ENCODE peak calls at places on chromosomes 2 and 18, in seven cellular contexts. One of them, this sample, is unnamed.

GRCh38 chr2:197108758-197109157 is 182.3 kb upstream of the PGAP1 start:
- DNase-seq in K562: no peak
- DNase-seq in heart right ventricle: peak; percentile 83
- DNase-seq in AG04450: no peak
- DNase-seq in AG09319: peak; percentile 44
- DNase-seq in left ventricle myocardium inferior: peak; percentile 82
- DNase-seq in H9: no peak
- DNase-seq in this sample: no peak

GRCh38 chr2:8324164-8324848 is 357.6 kb upstream of the ID2 start:
- DNase-seq in AG04450: peak; percentile 18
- DNase-seq in left ventricle myocardium inferior: no peak
- DNase-seq in AG09319: no peak
- DNase-seq in heart right ventricle: no peak
- DNase-seq in H9: no peak
- DNase-seq in K562: peak; percentile 43
- DNase-seq in this sample: no peak

GRCh38 chr2:133393881-133394280 is 174.4 kb downstream of the NCKAP5 start:
- DNase-seq in K562: no peak
- DNase-seq in H9: no peak
- DNase-seq in heart right ventricle: no peak
- DNase-seq in AG04450: no peak
- DNase-seq in left ventricle myocardium inferior: no peak
- DNase-seq in AG09319: no peak
- DNase-seq in this sample: no peak

GRCh38 chr2:201980389-201980821 is 53.2 kb upstream of the FZD7 start:
- DNase-seq in H9: no peak
- DNase-seq in left ventricle myocardium inferior: no peak
- DNase-seq in heart right ventricle: no peak
- DNase-seq in AG04450: no peak
- DNase-seq in K562: no peak
- DNase-seq in AG09319: no peak
- DNase-seq in this sample: no peak

GRCh38 chr2:171923206-171923605 is 945 bp downstream of the HAT1 start:
- DNase-seq in heart right ventricle: no peak
- DNase-seq in H9: no peak
- DNase-seq in left ventricle myocardium inferior: no peak
- DNase-seq in AG09319: no peak
- DNase-seq in AG04450: no peak
- DNase-seq in K562: no peak
- DNase-seq in this sample: no peak

GRCh38 chr18:3603460-3604259 is 153.7 kb downstream of the TGIF1 start:
- DNase-seq in K562: peak; percentile 41
- DNase-seq in heart right ventricle: no peak
- DNase-seq in left ventricle myocardium inferior: no peak
- DNase-seq in AG04450: peak; percentile 91
- DNase-seq in AG09319: peak; percentile 97
- DNase-seq in H9: peak; percentile 82
- DNase-seq in this sample: peak; percentile 93

GRCh38 chr2:36235426-36235825 is 120.2 kb upstream of the CRIM1 start:
- DNase-seq in AG09319: no peak
- DNase-seq in heart right ventricle: no peak
- DNase-seq in AG04450: no peak
- DNase-seq in H9: no peak
- DNase-seq in K562: no peak
- DNase-seq in left ventricle myocardium inferior: no peak
- DNase-seq in this sample: no peak

GRCh38 chr2:119234021-119235019 is 10.7 kb downstream of the STEAP3 start:
- DNase-seq in AG09319: no peak
- DNase-seq in K562: peak; percentile 45
- DNase-seq in AG04450: no peak
- DNase-seq in left ventricle myocardium inferior: no peak
- DNase-seq in heart right ventricle: no peak
- DNase-seq in H9: peak; percentile 73
- DNase-seq in this sample: no peak

GRCh38 chr2:129732630-129733026 is 246.8 kb upstream of the RAB6C start:
- DNase-seq in left ventricle myocardium inferior: no peak
- DNase-seq in H9: no peak
- DNase-seq in heart right ventricle: no peak
- DNase-seq in K562: no peak
- DNase-seq in AG04450: no peak
- DNase-seq in AG09319: no peak
- DNase-seq in this sample: no peak

GRCh38 chr2:228731517-228731916 is 539.6 kb downstream of the PID1 start:
- DNase-seq in heart right ventricle: no peak
- DNase-seq in AG04450: peak; percentile 8
- DNase-seq in AG09319: peak; percentile 12
- DNase-seq in left ventricle myocardium inferior: no peak
- DNase-seq in H9: no peak
- DNase-seq in K562: no peak
- DNase-seq in this sample: peak; percentile 35

GRCh38 chr2:15700610-15701325 is 109.1 kb downstream of the DDX1 start:
- DNase-seq in heart right ventricle: no peak
- DNase-seq in left ventricle myocardium inferior: no peak
- DNase-seq in AG09319: no peak
- DNase-seq in AG04450: no peak
- DNase-seq in H9: no peak
- DNase-seq in K562: no peak
- DNase-seq in this sample: no peak

GRCh38 chr18:67980241-67980640 is 463.7 kb upstream of the DSEL start:
- DNase-seq in heart right ventricle: no peak
- DNase-seq in AG04450: no peak
- DNase-seq in H9: no peak
- DNase-seq in AG09319: no peak
- DNase-seq in left ventricle myocardium inferior: no peak
- DNase-seq in K562: no peak
- DNase-seq in this sample: no peak

GRCh38 chr18:49339146-49339545 is 121.3 kb downstream of the DYM start:
- DNase-seq in AG09319: no peak
- DNase-seq in AG04450: no peak
- DNase-seq in left ventricle myocardium inferior: no peak
- DNase-seq in K562: no peak
- DNase-seq in heart right ventricle: no peak
- DNase-seq in H9: no peak
- DNase-seq in this sample: no peak

GRCh38 chr2:55618025-55618648 is 715 bp upstream of the PPP4R3B start:
- DNase-seq in K562: no peak
- DNase-seq in heart right ventricle: peak; percentile 7
- DNase-seq in AG04450: no peak
- DNase-seq in H9: no peak
- DNase-seq in left ventricle myocardium inferior: no peak
- DNase-seq in AG09319: no peak
- DNase-seq in this sample: no peak

GRCh38 chr18:8889479-8889878 is 184.1 kb downstream of the MTCL1 start:
- DNase-seq in AG09319: no peak
- DNase-seq in AG04450: no peak
- DNase-seq in H9: no peak
- DNase-seq in left ventricle myocardium inferior: no peak
- DNase-seq in K562: no peak
- DNase-seq in heart right ventricle: no peak
- DNase-seq in this sample: no peak

GRCh38 chr2:108541451-108541850 is 7.2 kb downstream of the LIMS1 start:
- DNase-seq in AG04450: no peak
- DNase-seq in left ventricle myocardium inferior: no peak
- DNase-seq in H9: no peak
- DNase-seq in heart right ventricle: no peak
- DNase-seq in K562: no peak
- DNase-seq in AG09319: no peak
- DNase-seq in this sample: no peak

DNA sequence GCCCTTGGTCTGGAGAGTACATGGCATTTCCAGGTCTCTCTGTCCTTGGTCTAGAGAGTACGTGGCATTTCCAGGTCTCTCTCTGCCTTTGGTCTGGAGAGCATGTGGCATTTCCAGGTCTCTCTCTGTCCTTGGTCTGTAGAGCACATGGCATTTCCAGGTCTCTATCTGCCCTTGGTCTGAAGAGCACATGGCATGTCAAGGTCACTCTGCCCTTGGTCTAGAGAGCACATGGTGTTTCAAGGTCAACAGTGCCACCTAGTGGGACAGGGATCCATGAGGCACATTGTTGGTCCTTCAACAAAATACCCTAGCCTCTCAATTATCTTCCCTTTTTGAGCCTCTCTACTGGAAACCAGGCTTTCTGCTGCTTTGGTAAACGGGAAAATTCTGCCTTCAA is 250.2 kb downstream of the OTX1 start:
- DNase-seq in H9: no peak
- DNase-seq in heart right ventricle: no peak
- DNase-seq in left ventricle myocardium inferior: no peak
- DNase-seq in AG09319: no peak
- DNase-seq in AG04450: no peak
- DNase-seq in K562: peak; percentile 12
- DNase-seq in this sample: no peak
- TF ChIP-seq CTCF in H9: peak; percentile 46
- TF ChIP-seq CTCF in heart right ventricle: no peak
- TF ChIP-seq CTCF in left ventricle myocardium inferior: no peak
- TF ChIP-seq CTCF in AG09319: no peak
- TF ChIP-seq CTCF in AG04450: no peak
- TF ChIP-seq CTCF in K562: peak; percentile 26
- TF ChIP-seq CTCF in this sample: peak; percentile 10

GRCh38 chr18:1559563-1559962 is 654.9 kb downstream of the ADCYAP1 start:
- DNase-seq in left ventricle myocardium inferior: no peak
- DNase-seq in K562: no peak
- DNase-seq in AG09319: no peak
- DNase-seq in heart right ventricle: no peak
- DNase-seq in AG04450: no peak
- DNase-seq in H9: peak; percentile 40
- DNase-seq in this sample: no peak
- TF ChIP-seq CTCF in left ventricle myocardium inferior: no peak
- TF ChIP-seq CTCF in K562: no peak
- TF ChIP-seq CTCF in AG09319: no peak
- TF ChIP-seq CTCF in heart right ventricle: no peak
- TF ChIP-seq CTCF in AG04450: no peak
- TF ChIP-seq CTCF in H9: peak; percentile 32
- TF ChIP-seq CTCF in this sample: no peak

GRCh38 chr2:238132463-238133450 is 5.7 kb upstream of the KLHL30 start:
- DNase-seq in left ventricle myocardium inferior: peak; percentile 7
- DNase-seq in AG04450: no peak
- DNase-seq in H9: no peak
- DNase-seq in heart right ventricle: no peak
- DNase-seq in K562: no peak
- DNase-seq in AG09319: no peak
- DNase-seq in this sample: no peak

GRCh38 chr2:238134393-238134785 is 4.1 kb upstream of the KLHL30 start:
- DNase-seq in K562: no peak
- DNase-seq in AG04450: no peak
- DNase-seq in AG09319: no peak
- DNase-seq in H9: no peak
- DNase-seq in heart right ventricle: no peak
- DNase-seq in left ventricle myocardium inferior: peak; percentile 4
- DNase-seq in this sample: no peak

GRCh38 chr2:238131761-238132462 is 6.6 kb upstream of the KLHL30 start:
- DNase-seq in left ventricle myocardium inferior: peak; percentile 11
- DNase-seq in AG09319: no peak
- DNase-seq in heart right ventricle: no peak
- DNase-seq in AG04450: no peak
- DNase-seq in H9: no peak
- DNase-seq in K562: no peak
- DNase-seq in this sample: no peak

GRCh38 chr2:238135601-238136150 is 2.8 kb upstream of the KLHL30 start:
- DNase-seq in heart right ventricle: no peak
- DNase-seq in left ventricle myocardium inferior: no peak
- DNase-seq in H9: no peak
- DNase-seq in K562: no peak
- DNase-seq in AG09319: no peak
- DNase-seq in AG04450: no peak
- DNase-seq in this sample: no peak

GRCh38 chr2:238133499-238134392 is 4.7 kb upstream of the KLHL30 start:
- DNase-seq in AG09319: no peak
- DNase-seq in left ventricle myocardium inferior: peak; percentile 10
- DNase-seq in heart right ventricle: no peak
- DNase-seq in H9: no peak
- DNase-seq in K562: no peak
- DNase-seq in AG04450: no peak
- DNase-seq in this sample: no peak
- TF ChIP-seq CTCF in AG09319: no peak
- TF ChIP-seq CTCF in left ventricle myocardium inferior: no peak
- TF ChIP-seq CTCF in heart right ventricle: no peak
- TF ChIP-seq CTCF in H9: peak; percentile 36
- TF ChIP-seq CTCF in K562: no peak
- TF ChIP-seq CTCF in AG04450: no peak
- TF ChIP-seq CTCF in this sample: no peak

DNA sequence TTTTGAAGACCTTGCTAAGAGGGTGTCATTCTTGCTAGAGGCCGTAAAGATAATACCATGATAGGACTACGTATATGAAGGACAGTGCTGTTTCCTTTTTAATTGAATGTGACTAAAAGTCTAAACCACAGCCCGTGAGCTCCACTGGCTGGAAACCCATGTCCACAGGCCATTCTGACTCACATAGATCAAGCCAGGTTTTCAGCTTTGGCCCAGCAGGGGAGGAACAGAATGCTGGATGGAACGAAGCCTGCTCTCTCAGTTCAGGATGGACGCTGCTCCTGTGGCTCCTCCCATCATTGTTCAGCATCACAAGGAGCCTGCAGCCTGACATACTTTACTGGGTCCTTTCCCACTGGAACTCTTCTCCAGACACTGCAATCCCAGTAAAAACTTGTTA is 47.6 kb downstream of the ALPK2 start:
- DNase-seq in AG09319: peak; percentile 70
- DNase-seq in K562: no peak
- DNase-seq in H9: peak; percentile 48
- DNase-seq in heart right ventricle: no peak
- DNase-seq in AG04450: peak; percentile 66
- DNase-seq in left ventricle myocardium inferior: no peak
- DNase-seq in this sample: no peak
- TF ChIP-seq CTCF in AG09319: peak; percentile 17
- TF ChIP-seq CTCF in K562: no peak
- TF ChIP-seq CTCF in H9: no peak
- TF ChIP-seq CTCF in heart right ventricle: no peak
- TF ChIP-seq CTCF in AG04450: peak; percentile 39
- TF ChIP-seq CTCF in left ventricle myocardium inferior: no peak
- TF ChIP-seq CTCF in this sample: peak; percentile 19

GRCh38 chr2:189439342-189439741 is 1.9 kb upstream of the WDR75 start:
- DNase-seq in AG04450: no peak
- DNase-seq in heart right ventricle: no peak
- DNase-seq in AG09319: no peak
- DNase-seq in H9: no peak
- DNase-seq in left ventricle myocardium inferior: no peak
- DNase-seq in K562: no peak
- DNase-seq in this sample: no peak
- TF ChIP-seq CTCF in AG04450: peak; percentile 28
- TF ChIP-seq CTCF in heart right ventricle: no peak
- TF ChIP-seq CTCF in AG09319: no peak
- TF ChIP-seq CTCF in H9: peak; percentile 43
- TF ChIP-seq CTCF in left ventricle myocardium inferior: no peak
- TF ChIP-seq CTCF in K562: no peak
- TF ChIP-seq CTCF in this sample: peak; percentile 15

GRCh38 chr2:208034503-208035140 is 9.3 kb upstream of the PLEKHM3 start:
- DNase-seq in H9: no peak
- DNase-seq in AG09319: no peak
- DNase-seq in K562: no peak
- DNase-seq in heart right ventricle: no peak
- DNase-seq in left ventricle myocardium inferior: no peak
- DNase-seq in AG04450: no peak
- DNase-seq in this sample: no peak
- TF ChIP-seq CTCF in H9: no peak
- TF ChIP-seq CTCF in AG09319: no peak
- TF ChIP-seq CTCF in K562: no peak
- TF ChIP-seq CTCF in heart right ventricle: no peak
- TF ChIP-seq CTCF in left ventricle myocardium inferior: no peak
- TF ChIP-seq CTCF in AG04450: no peak
- TF ChIP-seq CTCF in this sample: no peak